ENCODE peak calls at places on chromosome 16, in five cellular contexts. D, Q, V, I and J are unnamed samples.

GRCh38 chr16:48180868-48181480 is 25.2 kb upstream of the ABCC12 start:
- DNase-seq in V (no peak), I (no peak), D (no peak), Q (no peak), J (no peak)

GRCh38 chr16:4426021-4426684 is 485 bp downstream of the DNAJA3 start:
- DNase-seq in Q (peak; percentile 54), V (no peak), I (peak; percentile 71), D (peak; percentile 29), J (peak; percentile 67)

GRCh38 chr16:19153876-19154275 is 14.2 kb upstream of the SYT17 start:
- DNase-seq in V (no peak), D (peak; percentile 41), I (peak; percentile 54), Q (peak; percentile 52), J (no peak)

GRCh38 chr16:14375132-14375491 is 254.9 kb downstream of the PARN start:
- DNase-seq in D (no peak), Q (no peak), V (no peak), I (no peak), J (no peak)

GRCh38 chr16:89104303-89104702 is 10.7 kb downstream of the ACSF3 start:
- DNase-seq in V (no peak), Q (no peak), I (no peak), D (no peak), J (no peak)

GRCh38 chr16:46839986-46840443 is 9.0 kb upstream of the C16orf87 start:
- DNase-seq in I (no peak), V (no peak), D (no peak), Q (no peak), J (no peak)

GRCh38 chr16:68155425-68155824 is 70.3 kb downstream of the NFATC3 start:
- DNase-seq in V (no peak), Q (no peak), I (no peak), D (no peak), J (peak; percentile 10)

GRCh38 chr16:47051031-47051430 is 77.6 kb upstream of the DNAJA2 start:
- DNase-seq in D (no peak), Q (no peak), V (no peak), I (no peak), J (no peak)

GRCh38 chr16:31138621-31139578 is 3.4 kb upstream of the PRSS8 start:
- DNase-seq in D (no peak), I (no peak), V (peak; percentile 17), Q (peak; percentile 69), J (peak; percentile 82)

GRCh38 chr16:54673353-54673752 is 257.3 kb upstream of the IRX5 start:
- DNase-seq in I (no peak), D (no peak), Q (no peak), V (no peak), J (no peak)

GRCh38 chr16:50640391-50640790 is 40.7 kb downstream of the SNX20 start:
- DNase-seq in V (no peak), D (no peak), Q (no peak), I (no peak), J (no peak)

GRCh38 chr16:88790312-88791150 is 5.5 kb upstream of the PIEZO1 start:
- DNase-seq in Q (peak; percentile 35), I (peak; percentile 62), V (no peak), D (peak; percentile 48), J (no peak)

DNA sequence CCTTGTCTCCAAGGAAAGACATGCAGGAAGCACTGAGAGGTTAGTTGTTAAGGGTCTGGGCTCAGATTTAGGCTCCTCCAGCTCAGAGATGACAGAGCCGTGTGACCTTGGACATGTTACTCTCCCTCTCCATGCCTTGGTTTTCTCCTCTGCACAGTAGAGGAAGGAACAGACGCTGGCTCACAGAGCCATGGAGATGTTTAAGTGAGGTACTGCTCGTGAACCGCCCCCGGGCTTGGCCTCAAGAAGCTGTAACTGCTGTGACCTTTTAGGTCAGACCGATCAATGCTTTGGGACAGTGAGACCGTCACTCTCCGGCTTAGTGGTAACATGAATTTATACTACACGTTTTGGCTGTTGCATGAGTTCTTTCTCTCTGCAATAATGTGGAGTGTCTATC is 197.4 kb downstream of the C16orf95 start:
- DNase-seq in Q (no peak), I (no peak), V (no peak), D (no peak), J (no peak)
- TF ChIP-seq EZH2phosphoT487 in Q (no peak), I (no peak), V (no peak), D (no peak), J (no peak)

GRCh38 chr16:10520869-10521578 is 59.4 kb downstream of the EMP2 start:
- DNase-seq in I (no peak), Q (no peak), D (no peak), V (no peak), J (no peak)

GRCh38 chr16:10519297-10519696 is 61.1 kb downstream of the EMP2 start:
- DNase-seq in Q (no peak), V (no peak), I (no peak), D (no peak), J (no peak)

GRCh38 chr16:10523025-10523424 is 57.4 kb downstream of the EMP2 start:
- DNase-seq in I (no peak), D (no peak), V (no peak), Q (no peak), J (no peak)

GRCh38 chr16:10519929-10520868 is 60.2 kb downstream of the EMP2 start:
- DNase-seq in D (no peak), Q (no peak), V (no peak), I (no peak), J (no peak)

DNA sequence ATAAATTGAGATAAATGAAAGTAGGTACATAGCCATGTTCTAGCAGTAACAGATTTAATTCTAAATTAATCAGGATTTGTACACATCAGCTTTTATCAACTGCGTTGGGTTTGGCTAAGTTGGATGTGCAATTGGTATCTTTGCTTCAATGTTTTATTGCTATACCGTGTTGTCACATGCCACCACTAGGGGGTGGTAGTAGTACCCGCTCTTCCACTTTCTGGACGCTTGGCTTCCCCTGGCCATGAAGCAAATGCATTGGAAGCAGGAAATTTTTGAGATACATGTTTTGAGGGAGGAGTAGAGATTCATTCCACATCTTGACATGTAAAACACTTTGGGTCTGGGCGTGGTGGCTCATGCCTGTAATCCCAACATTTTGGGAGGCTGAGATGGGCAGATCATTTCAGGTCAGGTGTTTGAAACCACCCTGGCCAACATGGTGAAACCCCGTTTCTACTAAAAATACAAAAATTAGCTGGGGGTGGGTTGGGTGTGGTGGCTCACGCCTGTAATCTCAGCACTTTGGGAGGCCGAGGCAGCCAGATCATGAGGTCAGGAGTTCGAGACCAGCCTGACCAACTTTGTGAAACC is 58.6 kb downstream of the EMP2 start:
- DNase-seq in V (peak; percentile 82), D (peak; percentile 59), Q (peak; percentile 83), I (peak; percentile 70), J (peak; percentile 78)
- TF ChIP-seq EZH2phosphoT487 in V (no peak), D (no peak), Q (no peak), I (no peak), J (no peak)

DNA sequence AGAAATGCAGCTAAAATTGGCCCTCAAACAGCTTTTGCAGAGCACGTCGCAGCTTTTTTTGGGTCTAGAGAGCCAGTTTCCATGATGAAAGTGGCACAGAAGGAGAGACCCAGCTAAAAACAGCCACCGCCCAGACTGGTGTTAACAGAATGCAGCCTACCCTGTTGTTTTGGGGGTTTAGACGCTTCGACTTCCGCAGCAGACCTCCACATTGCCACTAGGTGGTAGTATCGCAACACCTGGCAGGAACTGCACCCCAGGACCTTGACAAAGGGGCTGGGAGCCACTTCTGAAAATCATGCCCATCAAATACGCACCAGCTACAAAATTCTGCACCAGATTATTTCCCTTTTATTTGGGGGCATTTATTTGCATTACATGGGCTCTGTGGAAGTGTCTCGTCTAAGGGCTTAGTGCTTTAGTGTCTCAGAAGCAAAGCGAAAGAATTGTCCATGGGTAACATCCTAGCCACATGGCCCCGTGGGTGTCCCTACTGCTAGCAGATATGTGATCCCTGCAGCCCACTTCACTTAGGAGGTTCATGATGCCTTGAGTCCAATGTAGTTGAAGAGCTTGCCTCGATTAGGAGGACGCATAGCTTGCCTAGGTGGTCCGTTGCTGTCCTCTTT is 167.1 kb downstream of the HAPSTR1 start:
- DNase-seq in D (peak; percentile 68), V (peak; percentile 80), Q (peak; percentile 87), I (peak; percentile 70), J (peak; percentile 65)
- TF ChIP-seq EZH2phosphoT487 in D (no peak), V (no peak), Q (no peak), I (no peak), J (no peak)

GRCh38 chr16:15777533-15778203 is 79.2 kb downstream of the MYH11 start:
- DNase-seq in V (peak; percentile 75), D (peak; percentile 34), Q (peak; percentile 82), I (peak; percentile 86), J (peak; percentile 28)
- TF ChIP-seq EZH2phosphoT487 in V (no peak), D (no peak), Q (no peak), I (no peak), J (no peak)

GRCh38 chr16:81621496-81621895 is 157.6 kb upstream of the PLCG2 start:
- DNase-seq in I (no peak), Q (no peak), D (no peak), V (no peak), J (no peak)

GRCh38 chr16:81626181-81626674 is 152.9 kb upstream of the PLCG2 start:
- DNase-seq in I (no peak), Q (no peak), D (no peak), V (no peak), J (no peak)

GRCh38 chr16:81624718-81625543 is 154.2 kb upstream of the PLCG2 start:
- DNase-seq in I (no peak), D (no peak), Q (no peak), V (no peak), J (no peak)

GRCh38 chr16:81625544-81626152 is 153.4 kb upstream of the PLCG2 start:
- DNase-seq in V (no peak), D (no peak), I (no peak), Q (no peak), J (no peak)

DNA sequence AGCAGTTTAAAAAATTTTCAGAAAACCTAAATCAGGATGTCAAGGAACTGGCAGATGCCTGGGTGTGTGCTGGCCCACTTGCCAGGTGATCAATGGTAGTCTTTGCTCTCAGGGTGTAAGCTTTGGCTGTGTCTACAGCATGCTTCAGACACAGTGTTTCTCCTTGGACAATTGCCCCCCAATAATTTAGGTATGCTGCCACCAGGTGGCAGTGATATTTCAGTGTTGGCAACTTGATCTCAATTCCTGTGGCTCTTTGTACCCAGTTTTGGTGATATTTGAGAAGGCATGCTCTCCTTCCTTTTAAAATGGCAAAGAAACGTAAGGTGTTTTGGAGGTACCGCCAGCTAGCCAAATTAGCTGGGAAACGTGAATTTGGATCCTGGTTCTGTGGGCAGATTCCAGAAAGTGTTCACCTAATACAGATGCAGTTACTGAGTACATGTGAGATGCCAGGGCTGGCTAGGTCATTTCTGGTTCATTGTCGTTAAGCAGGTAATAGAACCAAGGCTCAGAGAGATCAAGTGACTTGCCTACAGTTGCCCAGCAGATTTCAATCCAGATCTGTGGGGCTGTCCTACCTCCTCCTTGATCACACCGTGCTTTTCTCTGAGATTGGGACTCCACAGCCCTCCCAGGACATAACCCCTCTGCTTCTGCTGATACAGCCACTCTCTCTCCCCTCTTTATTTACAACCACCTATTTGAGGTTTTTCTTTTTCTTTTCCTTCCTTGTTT is 155.6 kb upstream of the PLCG2 start:
- DNase-seq in Q (peak; percentile 75), V (peak; percentile 73), I (peak; percentile 72), D (peak; percentile 65), J (peak; percentile 52)
- TF ChIP-seq EZH2phosphoT487 in Q (no peak), V (no peak), I (no peak), D (no peak), J (no peak)

GRCh38 chr16:85206472-85207356 is 94.4 kb upstream of the CIBAR2 start:
- DNase-seq in Q (peak; percentile 62), D (no peak), I (no peak), V (peak; percentile 61), J (peak; percentile 81)

GRCh38 chr16:85202631-85203461 is 90.6 kb upstream of the CIBAR2 start:
- DNase-seq in D (no peak), I (no peak), Q (peak; percentile 64), V (peak; percentile 83), J (peak; percentile 82)

GRCh38 chr16:85203462-85203813 is 91.2 kb upstream of the CIBAR2 start:
- DNase-seq in V (no peak), I (no peak), Q (no peak), D (no peak), J (no peak)

GRCh38 chr16:85205747-85206471 is 93.6 kb upstream of the CIBAR2 start:
- DNase-seq in I (no peak), D (no peak), Q (no peak), V (no peak), J (peak; percentile 54)

GRCh38 chr16:85204242-85205010 is 92.2 kb upstream of the CIBAR2 start:
- DNase-seq in D (no peak), I (no peak), Q (no peak), V (no peak), J (no peak)
- TF ChIP-seq EZH2phosphoT487 in D (no peak), I (no peak), Q (no peak), V (no peak), J (no peak)